ENCODE peak calls at places on chromosomes 16 and 17, in six cellular contexts. V is PC-3, T is neural progenitor cell, Q is MM.1S, Z is HCT116, M is GM23248. C is an unnamed sample.

GRCh38 chr17:68424861-68425260 is 32.4 kb downstream of the WIPI1 start:
- DNase-seq in T (peak; percentile 1), Z (no peak), V (peak; percentile 67), Q (no peak), M (no peak), C (no peak)

GRCh38 chr16:51393381-51394005 is 242.4 kb upstream of the SALL1 start:
- DNase-seq in V (peak; percentile 1), T (no peak), Z (no peak), M (peak; percentile 69), Q (no peak), C (no peak)

GRCh38 chr16:25264599-25264998 is 7.0 kb upstream of the ZKSCAN2 start:
- DNase-seq in V (peak; percentile 17), Z (no peak), M (peak; percentile 53), T (peak; percentile 15), Q (peak; percentile 14), C (peak; percentile 39)

GRCh38 chr16:30660424-30661251 is 2.4 kb downstream of the FBRS start:
- DNase-seq in T (no peak), M (peak; percentile 50), V (no peak), Z (no peak), Q (peak; percentile 85), C (peak; percentile 68)

GRCh38 chr17:72381597-72382397 is 261.0 kb downstream of the SOX9 start:
- DNase-seq in M (no peak), Q (peak; percentile 60), V (peak; percentile 44), Z (peak; percentile 80), T (peak; percentile 52), C (no peak)

GRCh38 chr17:83136156-83136555 is 56.7 kb downstream of the METRNL start:
- DNase-seq in Z (no peak), V (no peak), T (no peak), M (no peak), Q (no peak), C (no peak)

GRCh38 chr17:71423871-71424546 is 696.8 kb upstream of the SOX9 start:
- DNase-seq in T (no peak), M (peak; percentile 18), Q (peak; percentile 21), Z (peak; percentile 98), V (peak; percentile 99), C (no peak)

GRCh38 chr17:42659079-42659931 is at the start of gene TUBG2:
- DNase-seq in V (peak; percentile 86), T (peak; percentile 96), M (peak; percentile 93), Z (peak; percentile 80), Q (peak; percentile 92), C (peak; percentile 95)

GRCh38 chr16:58114827-58115825 is 14.1 kb downstream of the CFAP20 start:
- DNase-seq in T (no peak), M (peak; percentile 8), Q (no peak), V (no peak), Z (no peak), C (peak; percentile 58)

GRCh38 chr16:67857547-67858233 is 10.2 kb upstream of the CENPT start:
- DNase-seq in M (peak; percentile 99), V (peak; percentile 95), T (no peak), Z (no peak), Q (no peak), C (peak; percentile 91)

GRCh38 chr17:4604111-4604644 is 19.8 kb downstream of the SMTNL2 start:
- DNase-seq in M (peak; percentile 36), V (no peak), T (no peak), Q (no peak), Z (no peak), C (peak; percentile 86)

GRCh38 chr16:28195859-28196258 is 15.9 kb downstream of the XPO6 start:
- DNase-seq in Q (no peak), V (no peak), T (no peak), Z (no peak), M (no peak), C (no peak)

GRCh38 chr17:78112508-78113471 is 15.8 kb downstream of the TMC6 start:
- DNase-seq in T (peak; percentile 76), Z (peak; percentile 33), M (peak; percentile 59), Q (peak; percentile 75), V (peak; percentile 81), C (peak; percentile 80)

GRCh38 chr16:67215690-67216089 is 11.2 kb upstream of the TMEM208 start:
- DNase-seq in Q (no peak), V (no peak), M (no peak), Z (no peak), T (no peak), C (no peak)

GRCh38 chr17:10384175-10384574 is 11.4 kb upstream of the MYH13 start:
- DNase-seq in V (no peak), Z (no peak), T (peak; percentile 73), Q (no peak), M (peak; percentile 9), C (no peak)

GRCh38 chr16:86455116-86455515 is 55.2 kb upstream of the FOXF1 start:
- DNase-seq in T (no peak), Z (no peak), Q (no peak), M (peak; percentile 36), V (no peak), C (peak; percentile 24)

GRCh38 chr16:82137819-82138177 is 32.2 kb downstream of the MPHOSPH6 start:
- DNase-seq in Z (no peak), M (no peak), T (no peak), Q (no peak), V (no peak), C (no peak)
- H3K27ac ChIP-seq in Z (no peak overlapping the region), M (no peak overlapping the region), T (no peak overlapping the region), Q (no peak overlapping the region), V (no peak overlapping the region), C (no peak overlapping the region)

GRCh38 chr16:74501484-74502479 is 80.5 kb upstream of the CLEC18B start:
- DNase-seq in Q (no peak), V (no peak), T (no peak), M (no peak), Z (no peak), C (no peak)
- TF ChIP-seq EZH2phosphoT487 in Q (no peak), V (no peak), T (no peak), M (no peak), Z (no peak), C (no peak)

GRCh38 chr17:35609831-35610230 is 22.7 kb downstream of the AP2B1 start:
- DNase-seq in M (no peak), V (no peak), Q (no peak), T (no peak), Z (no peak), C (no peak)

GRCh38 chr17:35607239-35607817 is 20.2 kb downstream of the AP2B1 start:
- DNase-seq in V (no peak), M (no peak), Z (no peak), Q (no peak), T (no peak), C (no peak)

GRCh38 chr17:35603674-35604073 is 16.6 kb downstream of the AP2B1 start:
- DNase-seq in V (no peak), T (no peak), Q (no peak), M (peak; percentile 20), Z (no peak), C (no peak)

DNA sequence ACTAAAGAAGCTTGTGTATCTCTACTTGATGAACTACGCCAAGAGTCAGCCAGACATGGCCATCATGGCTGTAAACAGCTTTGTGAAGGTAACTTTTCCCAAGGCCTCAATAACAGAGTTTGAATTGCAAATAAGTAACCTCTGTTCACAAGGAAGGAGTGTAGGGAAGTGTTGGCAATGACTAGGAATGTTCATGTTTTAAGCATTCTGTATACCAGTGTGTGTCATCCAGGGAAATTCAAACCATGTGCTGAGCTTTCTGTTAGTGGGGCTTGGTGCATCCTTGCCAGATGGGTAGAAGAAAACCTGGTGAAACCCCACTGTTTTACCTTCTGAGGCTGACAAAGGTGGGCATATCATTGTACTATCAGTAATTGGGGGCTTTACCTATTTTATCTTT is 18.6 kb downstream of the AP2B1 start:
- DNase-seq in Q (no peak), M (peak; percentile 86), T (no peak), V (no peak), Z (no peak), C (no peak)
- H3K4me1 ChIP-seq in Q (no peaks in the 10 kb centered on the region), M (peaks cover 15% of the 10 kb centered on the region), T (no peaks in the 10 kb centered on the region), V (no peaks in the 10 kb centered on the region), Z (no peaks in the 10 kb centered on the region), C (no peaks in the 10 kb centered on the region)

DNA sequence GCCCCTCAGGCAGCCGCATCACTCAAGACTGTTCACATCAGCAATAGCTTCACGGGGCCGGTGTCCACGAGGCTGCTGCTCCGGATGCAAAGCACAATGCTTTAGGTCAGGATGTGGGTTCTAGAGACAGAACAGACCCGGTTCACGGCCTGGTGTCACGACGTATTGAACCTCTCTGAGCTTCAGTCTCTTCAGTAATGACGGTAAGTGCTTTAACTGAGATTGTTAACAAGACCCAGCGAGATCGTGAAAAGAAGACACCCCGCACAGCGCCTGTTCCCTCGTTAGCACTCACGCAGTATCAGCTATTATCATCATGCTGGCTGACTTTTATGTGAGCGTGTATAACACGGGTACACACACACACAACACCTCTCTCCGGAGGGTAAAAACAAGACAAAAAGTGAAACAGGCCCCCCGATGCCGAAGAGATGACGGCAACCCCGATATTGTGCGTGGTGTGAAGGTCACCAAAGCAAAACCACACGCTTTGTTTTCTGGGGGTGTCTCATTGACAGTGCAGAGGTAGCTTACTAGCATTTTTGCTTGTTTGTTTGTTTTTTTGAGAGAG is 21.4 kb upstream of the ABR start:
- DNase-seq in Q (no peak), T (no peak), M (no peak), V (no peak), Z (no peak), C (no peak)
- H3K27ac ChIP-seq in Q (no peak overlapping the region), T (no peak overlapping the region), M (no peak overlapping the region), V (no peak overlapping the region), Z (no peak overlapping the region), C (no peak overlapping the region)